ENCODE peak calls at places on chromosomes 16 and 17, in four cellular contexts. V is IMR-90, Q is GM12878, N is K562. F is an unnamed sample.

GRCh38 chr17:77373298-77374169 is 232.8 kb downstream of the SEC14L1 start:
- DNase-seq in V (no peak), Q (no peak), N (no peak), F (no peak)

GRCh38 chr17:41939044-41939695 is 8.8 kb downstream of the ODAD4 start:
- DNase-seq in V (no peak), Q (no peak), N (no peak), F (no peak)

GRCh38 chr17:74444406-74444805 is 12.5 kb downstream of the GPRC5C start:
- DNase-seq in V (no peak), Q (no peak), N (no peak), F (no peak)

GRCh38 chr17:42002792-42003301 is 14.4 kb downstream of the DNAJC7 start:
- DNase-seq in V (peak), N (no peak), Q (no peak), F (no peak)

GRCh38 chr16:14193316-14193871 is 122.3 kb downstream of the MRTFB start:
- DNase-seq in Q (peak), N (no peak), V (no peak), F (no peak)

GRCh38 chr17:77451271-77451893 is 310.6 kb downstream of the SEC14L1 start:
- DNase-seq in N (peak), V (peak), Q (no peak), F (no peak)

GRCh38 chr17:63956296-63956920 is 16.3 kb downstream of the SCN4A start:
- DNase-seq in N (no peak), V (peak), Q (no peak), F (no peak)

GRCh38 chr17:64706224-64707076 is 44.3 kb upstream of the SMURF2 start:
- DNase-seq in Q (no peak), V (no peak), N (no peak), F (peak)

GRCh38 chr16:4946917-4947316 is 10.0 kb upstream of the PPL start:
- DNase-seq in N (no peak), V (no peak), Q (no peak), F (no peak)

GRCh38 chr17:77280304-77280910 is 139.6 kb downstream of the SEC14L1 start:
- DNase-seq in Q (no peak), N (no peak), V (peak), F (no peak)

GRCh38 chr16:56927471-56927870 is 4.5 kb upstream of the HERPUD1 start:
- DNase-seq in Q (no peak), V (no peak), N (no peak), F (no peak)

GRCh38 chr16:87828071-87828971 is 41.0 kb downstream of the SLC7A5 start:
- DNase-seq in V (no peak), Q (no peak), N (no peak), F (peak)

GRCh38 chr17:15398291-15398690 is 56.9 kb upstream of the TEKT3 start:
- DNase-seq in N (no peak), V (peak), Q (no peak), F (no peak)

GRCh38 chr17:37062036-37062435 is 113.3 kb downstream of the AATF start:
- DNase-seq in N (no peak), V (no peak), Q (no peak), F (no peak)

GRCh38 chr16:12406840-12407690 is 396.6 kb downstream of the CPPED1 start:
- DNase-seq in V (peak), N (no peak), Q (no peak), F (peak)

GRCh38 chr16:10683160-10683559 is 11.6 kb downstream of the TEKT5 start:
- DNase-seq in Q (no peak), N (peak), V (no peak), F (no peak)

GRCh38 chr16:1414532-1415265 is at the start of gene UNKL:
- DNase-seq in Q (no peak), V (peak), N (peak), F (no peak)

GRCh38 chr17:20008242-20009051 is 712 bp upstream of the SPECC1 start:
- DNase-seq in V (no peak), Q (no peak), N (peak), F (peak)

GRCh38 chr16:2857451-2858244 is at the start of gene PRSS22:
- DNase-seq in V (peak), Q (no peak), N (no peak), F (no peak)

GRCh38 chr16:22898131-22898530 is 84.2 kb downstream of the HS3ST2 start:
- DNase-seq in V (no peak), N (no peak), Q (no peak), F (no peak)

GRCh38 chr16:22897184-22897583 is 83.2 kb downstream of the HS3ST2 start:
- DNase-seq in N (no peak), Q (no peak), V (no peak), F (no peak)

GRCh38 chr16:22901563-22901962 is 87.6 kb downstream of the HS3ST2 start:
- DNase-seq in N (no peak), V (no peak), Q (no peak), F (no peak)

GRCh38 chr16:22900863-22901262 is 86.9 kb downstream of the HS3ST2 start:
- DNase-seq in N (no peak), V (no peak), Q (no peak), F (no peak)

GRCh38 chr16:22898874-22899348 is 84.9 kb downstream of the HS3ST2 start:
- DNase-seq in N (peak), Q (peak), V (peak), F (peak)
- TF ChIP-seq CTCF in N (peak), Q (peak), V (peak), F (peak)

GRCh38 chr17:58277107-58277506 is 3.6 kb downstream of the MPO start:
- DNase-seq in Q (no peak), N (peak), V (peak), F (no peak)
- TF ChIP-seq SMC3 in Q (peak), N (peak), V (no peak), F (no peak)

DNA sequence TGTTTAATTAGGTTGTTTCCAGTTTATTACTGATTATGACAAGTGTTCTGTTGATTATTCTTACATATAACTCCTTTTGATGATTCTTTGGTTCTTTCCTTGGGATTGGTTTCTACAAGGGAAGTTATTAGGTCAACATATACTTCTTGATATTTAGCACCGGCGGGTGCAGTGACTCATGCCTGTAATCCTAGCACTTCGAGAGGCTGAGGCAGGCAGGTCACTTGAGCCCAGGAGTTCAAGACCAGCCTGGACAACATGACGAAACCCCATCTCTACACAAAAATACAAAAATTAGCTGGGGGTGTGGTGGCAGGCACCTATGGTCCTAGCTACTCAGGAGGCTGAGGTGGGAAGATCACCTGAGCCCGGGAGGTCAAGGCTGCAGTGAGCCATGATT is 120.2 kb upstream of the HAS3 start:
- DNase-seq in N (no peak), V (peak), Q (no peak), F (no peak)
- TF ChIP-seq ELK1 in N (no peak), V (no peak), Q (no peak), F (no peak)

DNA sequence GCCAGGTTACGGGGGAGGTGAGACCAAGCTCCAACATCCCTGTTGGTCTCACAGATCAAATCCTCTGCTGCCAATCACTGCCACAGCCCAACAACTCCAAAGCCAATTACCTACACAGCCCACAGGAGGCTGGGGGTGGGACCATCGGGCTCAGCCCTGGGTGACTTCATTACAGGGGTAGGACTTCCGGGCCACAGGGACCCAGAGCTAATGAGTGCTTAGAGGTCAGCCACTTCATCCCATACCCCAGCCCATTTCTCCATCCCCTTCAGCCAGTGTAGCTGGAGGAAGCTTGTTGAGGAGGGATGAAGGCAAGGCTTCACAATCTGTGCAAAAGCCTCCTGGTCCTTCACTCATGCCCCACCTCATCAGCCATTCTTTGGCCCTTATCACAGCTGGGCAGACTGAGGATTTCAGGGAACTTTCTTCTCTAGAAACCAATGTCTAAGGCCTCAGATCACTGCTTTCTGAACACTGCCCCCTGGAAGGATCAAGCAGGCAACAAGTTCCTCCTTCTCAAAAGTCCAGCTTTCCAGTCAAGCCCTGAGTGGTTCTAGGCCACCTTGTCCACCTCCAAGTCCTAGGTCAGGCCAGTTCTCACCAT is 5.8 kb downstream of the FOXN1 start:
- DNase-seq in Q (no peak), N (no peak), V (no peak), F (no peak)
- TF ChIP-seq CTCF in Q (no peak), N (peak), V (no peak), F (no peak)

GRCh38 chr17:4511199-4511932 is 12.7 kb downstream of the SPNS2 start:
- DNase-seq in N (no peak), Q (no peak), V (no peak), F (no peak)

GRCh38 chr17:4508207-4508606 is 9.5 kb downstream of the SPNS2 start:
- DNase-seq in V (no peak), Q (no peak), N (no peak), F (no peak)

GRCh38 chr17:4510615-4510941 is 11.9 kb downstream of the SPNS2 start:
- DNase-seq in V (no peak), N (no peak), Q (no peak), F (no peak)

GRCh38 chr17:4509402-4509801 is 10.7 kb downstream of the SPNS2 start:
- DNase-seq in N (peak), Q (peak), V (no peak), F (no peak)

GRCh38 chr17:4509923-4510614 is 11.4 kb downstream of the SPNS2 start:
- DNase-seq in V (no peak), N (no peak), Q (no peak), F (no peak)
- TF ChIP-seq SMC3 in V (no peak), N (no peak), Q (no peak), F (no peak)

GRCh38 chr17:4770632-4771031 is 1.1 kb upstream of the TM4SF5 start:
- DNase-seq in Q (no peak), N (no peak), V (no peak), F (no peak)
- TF ChIP-seq ELK1 in Q (no peak), N (no peak), V (no peak), F (no peak)

GRCh38 chr17:82914375-82914774 is 74.6 kb upstream of the ZNF750 start:
- DNase-seq in Q (no peak), N (no peak), V (no peak), F (no peak)

GRCh38 chr17:82915010-82915696 is 75.3 kb upstream of the ZNF750 start:
- DNase-seq in N (no peak), V (no peak), Q (peak), F (no peak)

GRCh38 chr17:82912571-82913089 is 72.8 kb upstream of the ZNF750 start:
- DNase-seq in V (no peak), Q (no peak), N (no peak), F (no peak)

GRCh38 chr17:82911822-82912221 is 72.0 kb upstream of the ZNF750 start:
- DNase-seq in N (no peak), Q (no peak), V (no peak), F (no peak)

GRCh38 chr17:82913304-82914043 is 73.7 kb upstream of the ZNF750 start:
- DNase-seq in Q (no peak), V (no peak), N (no peak), F (peak)
- TF ChIP-seq CTCF in Q (no peak), V (peak), N (peak), F (peak)

DNA sequence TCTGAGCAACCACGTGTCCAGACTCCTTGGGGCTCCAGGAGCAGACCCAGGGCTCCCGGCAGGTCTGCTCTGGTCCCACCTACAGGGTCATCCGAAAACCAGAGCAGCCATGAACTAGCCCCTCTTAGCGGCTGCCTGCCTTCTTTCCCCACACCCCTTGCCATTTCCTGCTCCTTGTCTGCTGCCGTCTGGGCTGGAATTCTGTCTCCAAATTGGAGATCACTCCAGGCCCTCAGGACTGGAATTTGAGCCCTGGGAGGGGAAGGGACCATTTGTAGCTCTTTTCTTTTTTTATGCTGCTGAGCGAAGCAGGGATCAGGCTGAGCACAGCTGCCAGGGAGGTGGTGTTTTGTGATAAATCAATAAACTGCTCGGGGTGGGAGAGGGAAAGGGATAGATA is 257.4 kb downstream of the ENGASE start:
- DNase-seq in Q (no peak), V (no peak), N (no peak), F (no peak)
- TF ChIP-seq SMC3 in Q (no peak), V (no peak), N (no peak), F (no peak)

DNA sequence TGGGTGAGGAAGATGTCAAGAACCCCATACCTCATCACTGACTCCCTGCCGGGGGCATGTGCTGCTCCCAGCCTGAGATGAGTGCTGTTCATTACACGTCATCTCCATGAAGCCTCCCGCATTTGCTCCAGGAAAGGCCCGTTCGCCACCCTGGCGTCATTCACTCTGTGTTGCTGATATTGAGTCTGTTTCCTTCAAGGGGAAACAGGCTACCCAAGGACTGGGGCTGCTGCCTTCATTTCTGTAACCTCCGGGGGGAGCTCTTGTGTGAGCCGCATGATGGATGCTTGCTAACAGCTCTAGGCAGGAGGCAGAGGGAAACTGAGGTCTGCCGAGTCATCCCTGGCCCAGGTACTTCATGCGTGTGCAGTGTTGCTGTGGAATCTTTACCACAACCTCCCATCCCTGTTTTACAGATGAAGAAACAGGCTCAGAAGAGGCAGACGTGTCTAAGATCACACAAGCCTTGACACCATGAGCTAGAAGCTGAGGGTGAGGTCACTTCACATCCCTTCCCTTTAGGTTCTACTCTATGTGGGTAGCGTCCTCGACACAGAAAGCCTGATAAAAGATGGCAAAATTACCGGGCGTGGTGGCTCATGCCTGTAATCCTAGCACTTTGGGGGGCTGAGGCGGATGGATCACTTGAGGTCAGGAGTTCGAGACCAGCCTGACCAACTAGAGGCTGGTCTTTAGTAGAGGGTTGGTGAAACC is 3.5 kb upstream of the ARMC5 start:
- DNase-seq in Q (no peak), V (no peak), N (peak), F (no peak)
- TF ChIP-seq ELK1 in Q (no peak), V (no peak), N (no peak), F (no peak)

GRCh38 chr17:5536831-5537230 is 47.5 kb downstream of the NLRP1 start:
- DNase-seq in N (no peak), Q (no peak), V (no peak), F (no peak)

GRCh38 chr17:5532581-5532980 is 46.2 kb downstream of the MIS12 start:
- DNase-seq in Q (no peak), N (no peak), V (no peak), F (no peak)

GRCh38 chr17:5533486-5534315 is 47.3 kb downstream of the MIS12 start:
- DNase-seq in N (no peak), Q (no peak), V (no peak), F (no peak)

GRCh38 chr17:5537251-5537650 is 47.1 kb downstream of the NLRP1 start:
- DNase-seq in V (peak), N (no peak), Q (no peak), F (no peak)

DNA sequence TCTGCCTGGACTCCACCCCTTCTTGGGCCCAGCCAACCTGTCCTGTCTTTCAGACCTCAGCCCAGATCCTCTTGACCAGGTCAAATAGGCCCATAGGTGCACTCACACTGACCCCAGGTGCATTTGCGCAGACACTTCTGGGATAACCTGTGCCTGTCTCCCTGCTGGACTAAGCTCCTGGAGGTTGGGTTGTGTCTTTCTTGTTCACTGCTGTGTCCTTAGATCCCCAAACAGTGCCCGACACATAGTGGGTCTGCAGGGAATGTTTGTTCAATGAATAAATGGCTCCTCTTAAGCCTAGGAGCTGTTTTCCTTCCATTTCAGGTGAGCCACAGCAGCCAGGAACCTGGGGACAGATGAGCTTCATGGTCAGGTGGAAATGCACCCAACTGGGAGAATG is 48.9 kb downstream of the NLRP1 start:
- DNase-seq in N (no peak), Q (no peak), V (no peak), F (no peak)
- TF ChIP-seq CTCF in N (no peak), Q (no peak), V (no peak), F (no peak)